ENCODE peak calls at places on chromosomes 3 and 15, in ten cellular contexts. One of them, this sample, is unnamed.
A peak's percentile ranks its signal among the peaks of the same experiment; 100 is the strongest.

GRCh38 chr3:114435733-114436132 is 141.9 kb downstream of the TIGIT start:
- DNase-seq in neural crest cell: no peak
- DNase-seq in ovary: no peak
- DNase-seq in progenitor cell of endocrine pancreas: no peak
- DNase-seq in endothelial cell: no peak
- DNase-seq in heart left ventricle: no peak
- DNase-seq in GM13977: no peak
- DNase-seq in psoas muscle: no peak
- DNase-seq in endothelial cell of umbilical vein: no peak
- DNase-seq in lower lobe of right lung: no peak
- DNase-seq in this sample: no peak

GRCh38 chr3:124395584-124396340 is 334.5 kb upstream of the UMPS start:
- DNase-seq in psoas muscle: no peak
- DNase-seq in endothelial cell: no peak
- DNase-seq in GM13977: no peak
- DNase-seq in neural crest cell: no peak
- DNase-seq in heart left ventricle: peak; percentile 79
- DNase-seq in lower lobe of right lung: no peak
- DNase-seq in ovary: no peak
- DNase-seq in endothelial cell of umbilical vein: no peak
- DNase-seq in progenitor cell of endocrine pancreas: no peak
- DNase-seq in this sample: no peak

GRCh38 chr3:35645189-35645588 is 5.9 kb downstream of the ARPP21 start:
- DNase-seq in lower lobe of right lung: no peak
- DNase-seq in GM13977: no peak
- DNase-seq in psoas muscle: no peak
- DNase-seq in endothelial cell: no peak
- DNase-seq in heart left ventricle: no peak
- DNase-seq in endothelial cell of umbilical vein: no peak
- DNase-seq in neural crest cell: no peak
- DNase-seq in ovary: no peak
- DNase-seq in progenitor cell of endocrine pancreas: no peak
- DNase-seq in this sample: no peak

GRCh38 chr15:77486542-77487478 is 66.1 kb downstream of the HMG20A start:
- DNase-seq in ovary: peak; percentile 42
- DNase-seq in endothelial cell of umbilical vein: no peak
- DNase-seq in progenitor cell of endocrine pancreas: no peak
- DNase-seq in GM13977: no peak
- DNase-seq in lower lobe of right lung: no peak
- DNase-seq in heart left ventricle: no peak
- DNase-seq in psoas muscle: no peak
- DNase-seq in neural crest cell: no peak
- DNase-seq in endothelial cell: no peak
- DNase-seq in this sample: no peak

GRCh38 chr15:70382762-70383458 is 285.2 kb upstream of the TLE3 start:
- DNase-seq in progenitor cell of endocrine pancreas: no peak
- DNase-seq in heart left ventricle: no peak
- DNase-seq in neural crest cell: no peak
- DNase-seq in endothelial cell of umbilical vein: no peak
- DNase-seq in lower lobe of right lung: no peak
- DNase-seq in endothelial cell: no peak
- DNase-seq in GM13977: no peak
- DNase-seq in ovary: no peak
- DNase-seq in psoas muscle: no peak
- DNase-seq in this sample: no peak

GRCh38 chr3:57952208-57952631 is 56.0 kb upstream of the FLNB start:
- DNase-seq in endothelial cell: no peak
- DNase-seq in lower lobe of right lung: no peak
- DNase-seq in psoas muscle: peak; percentile 64
- DNase-seq in progenitor cell of endocrine pancreas: no peak
- DNase-seq in GM13977: no peak
- DNase-seq in neural crest cell: no peak
- DNase-seq in ovary: peak; percentile 46
- DNase-seq in heart left ventricle: peak; percentile 82
- DNase-seq in endothelial cell of umbilical vein: peak; percentile 84
- DNase-seq in this sample: peak; percentile 79

GRCh38 chr15:95558916-95559315 is 771.6 kb upstream of the NR2F2 start:
- DNase-seq in psoas muscle: no peak
- DNase-seq in heart left ventricle: no peak
- DNase-seq in endothelial cell of umbilical vein: no peak
- DNase-seq in ovary: no peak
- DNase-seq in lower lobe of right lung: no peak
- DNase-seq in endothelial cell: no peak
- DNase-seq in progenitor cell of endocrine pancreas: no peak
- DNase-seq in GM13977: no peak
- DNase-seq in neural crest cell: no peak
- DNase-seq in this sample: no peak

GRCh38 chr3:183266454-183266853 is 13.4 kb downstream of the B3GNT5 start:
- DNase-seq in progenitor cell of endocrine pancreas: no peak
- DNase-seq in neural crest cell: no peak
- DNase-seq in endothelial cell: no peak
- DNase-seq in ovary: no peak
- DNase-seq in psoas muscle: no peak
- DNase-seq in endothelial cell of umbilical vein: no peak
- DNase-seq in GM13977: no peak
- DNase-seq in heart left ventricle: no peak
- DNase-seq in lower lobe of right lung: no peak
- DNase-seq in this sample: no peak

GRCh38 chr3:72354486-72354885 is 493.8 kb downstream of the SHQ1 start:
- DNase-seq in lower lobe of right lung: no peak
- DNase-seq in neural crest cell: no peak
- DNase-seq in progenitor cell of endocrine pancreas: no peak
- DNase-seq in GM13977: no peak
- DNase-seq in heart left ventricle: no peak
- DNase-seq in endothelial cell: no peak
- DNase-seq in endothelial cell of umbilical vein: no peak
- DNase-seq in ovary: no peak
- DNase-seq in psoas muscle: no peak
- DNase-seq in this sample: no peak

GRCh38 chr15:45674646-45675045 is 39.8 kb downstream of the SQOR start:
- DNase-seq in progenitor cell of endocrine pancreas: no peak
- DNase-seq in ovary: no peak
- DNase-seq in endothelial cell: no peak
- DNase-seq in lower lobe of right lung: no peak
- DNase-seq in GM13977: no peak
- DNase-seq in endothelial cell of umbilical vein: no peak
- DNase-seq in psoas muscle: no peak
- DNase-seq in heart left ventricle: no peak
- DNase-seq in neural crest cell: no peak
- DNase-seq in this sample: no peak

GRCh38 chr3:183181606-183182005 is 19.1 kb upstream of the LAMP3 start:
- DNase-seq in endothelial cell: no peak
- DNase-seq in ovary: no peak
- DNase-seq in heart left ventricle: no peak
- DNase-seq in endothelial cell of umbilical vein: no peak
- DNase-seq in psoas muscle: no peak
- DNase-seq in neural crest cell: no peak
- DNase-seq in GM13977: no peak
- DNase-seq in progenitor cell of endocrine pancreas: no peak
- DNase-seq in lower lobe of right lung: no peak
- DNase-seq in this sample: no peak

GRCh38 chr3:58009026-58009748 is 965 bp downstream of the FLNB start:
- DNase-seq in progenitor cell of endocrine pancreas: peak; percentile 26
- DNase-seq in neural crest cell: no peak
- DNase-seq in lower lobe of right lung: peak; percentile 64
- DNase-seq in GM13977: peak; percentile 61
- DNase-seq in heart left ventricle: peak; percentile 36
- DNase-seq in endothelial cell of umbilical vein: no peak
- DNase-seq in ovary: peak; percentile 33
- DNase-seq in endothelial cell: no peak
- DNase-seq in psoas muscle: no peak
- DNase-seq in this sample: peak; percentile 61

GRCh38 chr3:84965141-84965540 is 6.4 kb downstream of the CADM2 start:
- DNase-seq in endothelial cell of umbilical vein: no peak
- DNase-seq in GM13977: no peak
- DNase-seq in ovary: no peak
- DNase-seq in progenitor cell of endocrine pancreas: peak; percentile 25
- DNase-seq in neural crest cell: peak; percentile 27
- DNase-seq in lower lobe of right lung: no peak
- DNase-seq in psoas muscle: no peak
- DNase-seq in heart left ventricle: no peak
- DNase-seq in endothelial cell: peak; percentile 59
- DNase-seq in this sample: peak; percentile 78

GRCh38 chr3:101535221-101535620 is 22.2 kb upstream of the SENP7 start:
- DNase-seq in endothelial cell: no peak
- DNase-seq in psoas muscle: no peak
- DNase-seq in progenitor cell of endocrine pancreas: no peak
- DNase-seq in ovary: no peak
- DNase-seq in lower lobe of right lung: no peak
- DNase-seq in heart left ventricle: no peak
- DNase-seq in neural crest cell: no peak
- DNase-seq in GM13977: no peak
- DNase-seq in endothelial cell of umbilical vein: no peak
- DNase-seq in this sample: no peak

GRCh38 chr15:60423540-60423939 is 25.8 kb upstream of the ANXA2 start:
- DNase-seq in lower lobe of right lung: no peak
- DNase-seq in neural crest cell: no peak
- DNase-seq in heart left ventricle: no peak
- DNase-seq in endothelial cell: peak; percentile 36
- DNase-seq in ovary: no peak
- DNase-seq in progenitor cell of endocrine pancreas: peak; percentile 12
- DNase-seq in endothelial cell of umbilical vein: peak; percentile 64
- DNase-seq in psoas muscle: no peak
- DNase-seq in GM13977: no peak
- DNase-seq in this sample: no peak

GRCh38 chr15:70528270-70528706 is 235.1 kb downstream of the UACA start:
- DNase-seq in endothelial cell of umbilical vein: peak; percentile 70
- DNase-seq in progenitor cell of endocrine pancreas: no peak
- DNase-seq in lower lobe of right lung: no peak
- DNase-seq in endothelial cell: no peak
- DNase-seq in heart left ventricle: no peak
- DNase-seq in psoas muscle: no peak
- DNase-seq in ovary: no peak
- DNase-seq in GM13977: peak; percentile 67
- DNase-seq in neural crest cell: no peak
- DNase-seq in this sample: peak; percentile 13

GRCh38 chr15:55827204-55827603 is 84.3 kb upstream of the PRTG start:
- DNase-seq in GM13977: no peak
- DNase-seq in progenitor cell of endocrine pancreas: no peak
- DNase-seq in ovary: no peak
- DNase-seq in neural crest cell: no peak
- DNase-seq in lower lobe of right lung: no peak
- DNase-seq in psoas muscle: no peak
- DNase-seq in endothelial cell: no peak
- DNase-seq in endothelial cell of umbilical vein: no peak
- DNase-seq in heart left ventricle: no peak
- DNase-seq in this sample: no peak
- TF ChIP-seq CTCF in GM13977: no peak
- TF ChIP-seq CTCF in progenitor cell of endocrine pancreas: peak; percentile 21
- TF ChIP-seq CTCF in ovary: no peak
- TF ChIP-seq CTCF in neural crest cell: no peak
- TF ChIP-seq CTCF in lower lobe of right lung: no peak
- TF ChIP-seq CTCF in psoas muscle: no peak
- TF ChIP-seq CTCF in endothelial cell: no peak
- TF ChIP-seq CTCF in endothelial cell of umbilical vein: no peak
- TF ChIP-seq CTCF in heart left ventricle: no peak
- TF ChIP-seq CTCF in this sample: peak; percentile 35

DNA sequence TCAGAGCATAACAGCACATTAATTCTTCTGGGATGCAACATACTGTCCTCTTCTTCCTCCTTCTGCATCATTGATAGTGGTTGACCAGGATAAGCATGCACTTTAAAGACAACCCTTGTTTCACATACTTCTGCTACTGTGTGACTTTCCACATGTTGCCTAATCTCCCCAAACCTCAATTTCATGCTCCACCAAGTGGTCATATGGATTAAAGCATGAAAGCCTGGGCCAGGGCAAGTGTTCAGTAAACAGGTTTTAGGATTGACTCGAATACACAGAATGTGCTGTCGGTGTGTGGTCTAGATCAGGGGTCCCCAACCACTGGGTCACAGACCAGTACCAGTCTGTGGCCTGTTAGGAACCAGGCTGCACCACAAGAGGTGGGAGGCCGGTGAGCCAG is 22.5 kb upstream of the BFSP2 start:
- DNase-seq in endothelial cell of umbilical vein: peak; percentile 52
- DNase-seq in lower lobe of right lung: no peak
- DNase-seq in neural crest cell: no peak
- DNase-seq in psoas muscle: no peak
- DNase-seq in heart left ventricle: no peak
- DNase-seq in progenitor cell of endocrine pancreas: no peak
- DNase-seq in GM13977: no peak
- DNase-seq in endothelial cell: peak; percentile 32
- DNase-seq in ovary: no peak
- DNase-seq in this sample: no peak
- TF ChIP-seq CTCF in endothelial cell of umbilical vein: peak; percentile 41
- TF ChIP-seq CTCF in lower lobe of right lung: peak; percentile 37
- TF ChIP-seq CTCF in neural crest cell: peak; percentile 55
- TF ChIP-seq CTCF in psoas muscle: peak; percentile 25
- TF ChIP-seq CTCF in heart left ventricle: peak; percentile 28
- TF ChIP-seq CTCF in progenitor cell of endocrine pancreas: peak; percentile 55
- TF ChIP-seq CTCF in GM13977: peak; percentile 32
- TF ChIP-seq CTCF in endothelial cell: no peak
- TF ChIP-seq CTCF in ovary: no peak
- TF ChIP-seq CTCF in this sample: peak; percentile 58

DNA sequence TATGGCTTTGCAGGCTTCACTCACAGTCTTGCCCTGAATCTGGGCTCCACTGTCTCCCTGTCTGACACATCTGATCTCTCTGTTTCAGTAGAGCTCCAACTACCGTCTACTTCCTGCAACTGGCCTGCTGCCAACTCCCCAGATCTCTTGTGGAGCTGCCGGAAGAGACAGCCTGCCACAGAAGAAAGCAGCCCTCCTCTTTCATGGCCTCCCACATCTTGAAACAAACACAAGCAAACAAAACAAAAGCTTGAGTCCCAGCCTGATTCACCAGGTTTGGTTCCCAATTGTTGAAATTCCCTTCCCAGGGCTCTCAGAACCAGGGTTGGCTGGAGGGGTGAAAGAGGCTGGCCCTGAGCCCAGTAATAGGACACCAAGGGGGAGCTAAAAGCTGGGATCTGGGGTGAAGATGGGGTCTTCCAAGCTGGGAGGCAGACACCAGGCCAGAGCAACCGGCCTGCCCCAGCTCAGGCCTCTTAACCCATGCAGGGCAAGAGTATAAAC is 55.3 kb upstream of the CA12 start:
- DNase-seq in endothelial cell of umbilical vein: peak; percentile 70
- DNase-seq in ovary: peak; percentile 80
- DNase-seq in progenitor cell of endocrine pancreas: no peak
- DNase-seq in neural crest cell: peak; percentile 25
- DNase-seq in endothelial cell: no peak
- DNase-seq in psoas muscle: peak; percentile 90
- DNase-seq in GM13977: peak; percentile 33
- DNase-seq in lower lobe of right lung: peak; percentile 82
- DNase-seq in heart left ventricle: peak; percentile 91
- DNase-seq in this sample: no peak
- TF ChIP-seq CTCF in endothelial cell of umbilical vein: no peak
- TF ChIP-seq CTCF in ovary: no peak
- TF ChIP-seq CTCF in progenitor cell of endocrine pancreas: peak; percentile 16
- TF ChIP-seq CTCF in neural crest cell: no peak
- TF ChIP-seq CTCF in endothelial cell: no peak
- TF ChIP-seq CTCF in psoas muscle: no peak
- TF ChIP-seq CTCF in GM13977: no peak
- TF ChIP-seq CTCF in lower lobe of right lung: no peak
- TF ChIP-seq CTCF in heart left ventricle: no peak
- TF ChIP-seq CTCF in this sample: no peak

DNA sequence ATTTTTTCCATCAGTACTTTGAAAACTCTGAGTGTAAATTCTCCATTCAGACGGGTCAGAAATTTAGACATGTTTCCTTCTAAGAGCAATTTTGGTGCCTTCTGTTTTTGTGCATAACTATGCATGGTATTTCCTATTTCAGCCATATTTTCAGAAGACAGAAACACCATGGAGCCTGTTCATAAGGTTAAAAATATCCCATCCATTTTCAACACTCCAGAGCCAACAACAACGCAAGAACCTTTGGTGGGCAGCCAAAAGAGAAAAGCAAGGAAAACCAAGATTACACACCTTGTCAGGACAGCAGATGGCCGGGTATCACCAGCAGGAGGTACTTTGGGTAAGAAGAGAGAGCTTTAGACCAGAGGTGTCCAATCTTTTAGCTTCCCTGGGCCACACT is 275.6 kb downstream of the BBX start:
- DNase-seq in progenitor cell of endocrine pancreas: no peak
- DNase-seq in lower lobe of right lung: no peak
- DNase-seq in GM13977: no peak
- DNase-seq in endothelial cell: no peak
- DNase-seq in ovary: no peak
- DNase-seq in heart left ventricle: no peak
- DNase-seq in neural crest cell: no peak
- DNase-seq in psoas muscle: no peak
- DNase-seq in endothelial cell of umbilical vein: peak; percentile 64
- DNase-seq in this sample: no peak
- TF ChIP-seq CTCF in progenitor cell of endocrine pancreas: no peak
- TF ChIP-seq CTCF in lower lobe of right lung: no peak
- TF ChIP-seq CTCF in GM13977: no peak
- TF ChIP-seq CTCF in endothelial cell: no peak
- TF ChIP-seq CTCF in ovary: no peak
- TF ChIP-seq CTCF in heart left ventricle: no peak
- TF ChIP-seq CTCF in neural crest cell: no peak
- TF ChIP-seq CTCF in psoas muscle: no peak
- TF ChIP-seq CTCF in endothelial cell of umbilical vein: no peak
- TF ChIP-seq CTCF in this sample: no peak